ENCODE peak calls at places on chromosomes 6 and 20, in four cellular contexts. One of them, this sample, is unnamed.

GRCh38 chr6:108940741-108941140 is 92.5 kb downstream of the ARMC2 start:
- DNase-seq in left ventricle myocardium inferior: no peak
- DNase-seq in mucosa of descending colon: no peak
- DNase-seq in epithelial cell of proximal tubule: no peak
- DNase-seq in this sample: no peak

GRCh38 chr6:126947070-126947469 is 171.4 kb upstream of the RSPO3 start:
- DNase-seq in left ventricle myocardium inferior: no peak
- DNase-seq in mucosa of descending colon: no peak
- DNase-seq in epithelial cell of proximal tubule: peak
- DNase-seq in this sample: no peak

GRCh38 chr6:158556113-158556512 is 3.8 kb upstream of the TMEM181 start:
- DNase-seq in left ventricle myocardium inferior: no peak
- DNase-seq in mucosa of descending colon: no peak
- DNase-seq in epithelial cell of proximal tubule: no peak
- DNase-seq in this sample: no peak

GRCh38 chr6:36038120-36038876 is 10.7 kb downstream of the MAPK14 start:
- DNase-seq in left ventricle myocardium inferior: no peak
- DNase-seq in mucosa of descending colon: no peak
- DNase-seq in epithelial cell of proximal tubule: no peak
- DNase-seq in this sample: no peak

GRCh38 chr6:10404799-10405524 is 9.9 kb downstream of the TFAP2A start:
- DNase-seq in left ventricle myocardium inferior: no peak
- DNase-seq in mucosa of descending colon: no peak
- DNase-seq in epithelial cell of proximal tubule: no peak
- DNase-seq in this sample: no peak

GRCh38 chr6:39892490-39893129 is 41.7 kb downstream of the MOCS1 start:
- DNase-seq in left ventricle myocardium inferior: peak
- DNase-seq in mucosa of descending colon: peak
- DNase-seq in epithelial cell of proximal tubule: no peak
- DNase-seq in this sample: peak

GRCh38 chr6:26249709-26249958 is 115.4 kb upstream of the BTN3A2 start:
- DNase-seq in left ventricle myocardium inferior: no peak
- DNase-seq in mucosa of descending colon: no peak
- DNase-seq in epithelial cell of proximal tubule: no peak
- DNase-seq in this sample: no peak

GRCh38 chr6:6927437-6928361 is 180.1 kb upstream of the RREB1 start:
- DNase-seq in left ventricle myocardium inferior: peak
- DNase-seq in mucosa of descending colon: peak
- DNase-seq in epithelial cell of proximal tubule: no peak
- DNase-seq in this sample: no peak

GRCh38 chr6:19554356-19555225 is 282.6 kb upstream of the ID4 start:
- DNase-seq in left ventricle myocardium inferior: no peak
- DNase-seq in mucosa of descending colon: peak
- DNase-seq in epithelial cell of proximal tubule: no peak
- DNase-seq in this sample: no peak

GRCh38 chr6:17212541-17213371 is 68.4 kb upstream of the RBM24 start:
- DNase-seq in left ventricle myocardium inferior: peak
- DNase-seq in mucosa of descending colon: peak
- DNase-seq in epithelial cell of proximal tubule: no peak
- DNase-seq in this sample: no peak

GRCh38 chr6:131063028-131063763 is at the start of gene EPB41L2:
- DNase-seq in left ventricle myocardium inferior: peak
- DNase-seq in mucosa of descending colon: peak
- DNase-seq in epithelial cell of proximal tubule: peak
- DNase-seq in this sample: peak

DNA sequence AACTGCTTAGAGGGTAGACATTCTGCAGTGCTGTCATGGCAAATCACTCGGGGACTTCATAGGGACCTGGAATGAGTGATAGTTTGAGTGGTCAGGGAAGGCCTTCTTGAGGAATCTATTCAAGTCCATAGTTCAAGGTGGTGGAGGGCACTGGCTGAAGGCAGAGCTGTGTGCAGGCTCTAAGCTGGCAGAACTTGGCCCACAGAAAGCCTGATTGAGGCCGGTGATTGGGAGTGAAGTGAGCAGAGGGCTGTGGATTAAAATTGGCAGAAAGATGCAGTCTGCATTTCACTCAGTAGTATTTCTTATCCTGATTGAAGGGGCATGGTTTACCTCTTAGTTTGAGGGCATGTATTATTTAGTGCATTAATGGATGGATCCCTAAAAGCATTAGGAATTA is 44.9 kb downstream of the UTRN start:
- DNase-seq in left ventricle myocardium inferior: no peak
- DNase-seq in mucosa of descending colon: no peak
- DNase-seq in epithelial cell of proximal tubule: no peak
- DNase-seq in this sample: no peak
- TF ChIP-seq CTCF in left ventricle myocardium inferior: no peak
- TF ChIP-seq CTCF in mucosa of descending colon: no peak
- TF ChIP-seq CTCF in epithelial cell of proximal tubule: no peak
- TF ChIP-seq CTCF in this sample: no peak

GRCh38 chr6:107116328-107116892 is 1.1 kb upstream of the BEND3 start:
- DNase-seq in left ventricle myocardium inferior: no peak
- DNase-seq in mucosa of descending colon: peak
- DNase-seq in epithelial cell of proximal tubule: no peak
- DNase-seq in this sample: peak
- TF ChIP-seq CTCF in left ventricle myocardium inferior: no peak
- TF ChIP-seq CTCF in mucosa of descending colon: no peak
- TF ChIP-seq CTCF in epithelial cell of proximal tubule: no peak
- TF ChIP-seq CTCF in this sample: no peak

GRCh38 chr6:84428300-84428907 is 201.0 kb upstream of the CEP162 start:
- DNase-seq in left ventricle myocardium inferior: peak
- DNase-seq in mucosa of descending colon: peak
- DNase-seq in epithelial cell of proximal tubule: no peak
- DNase-seq in this sample: peak
- TF ChIP-seq CTCF in left ventricle myocardium inferior: peak
- TF ChIP-seq CTCF in mucosa of descending colon: no peak
- TF ChIP-seq CTCF in epithelial cell of proximal tubule: peak
- TF ChIP-seq CTCF in this sample: peak

DNA sequence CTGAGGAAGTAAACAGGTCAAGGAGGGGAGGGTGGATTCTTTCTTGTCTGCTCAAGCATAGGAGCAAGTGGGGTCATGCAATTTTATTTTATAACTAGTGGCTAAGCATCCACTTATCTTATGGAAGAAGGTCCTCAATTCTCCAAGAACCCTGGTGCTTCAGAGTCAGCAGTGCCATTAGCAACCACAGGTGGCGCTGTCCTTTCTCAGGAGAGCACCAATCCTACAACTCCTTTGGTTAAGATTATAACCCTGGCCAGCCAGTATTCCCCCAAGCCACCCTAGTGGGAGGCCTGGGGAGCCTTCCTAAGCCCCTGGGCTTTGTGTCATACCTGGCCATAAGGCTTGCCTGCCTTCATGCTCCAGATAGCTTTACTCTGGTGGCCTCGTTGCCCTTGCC is 60.7 kb downstream of the PCSK2 start:
- DNase-seq in left ventricle myocardium inferior: no peak
- DNase-seq in mucosa of descending colon: no peak
- DNase-seq in epithelial cell of proximal tubule: no peak
- DNase-seq in this sample: no peak
- TF ChIP-seq CTCF in left ventricle myocardium inferior: no peak
- TF ChIP-seq CTCF in mucosa of descending colon: no peak
- TF ChIP-seq CTCF in epithelial cell of proximal tubule: peak
- TF ChIP-seq CTCF in this sample: no peak

GRCh38 chr6:110341671-110342304 is 16.4 kb downstream of the METTL24 start:
- DNase-seq in left ventricle myocardium inferior: no peak
- DNase-seq in mucosa of descending colon: peak
- DNase-seq in epithelial cell of proximal tubule: no peak
- DNase-seq in this sample: no peak
- TF ChIP-seq CTCF in left ventricle myocardium inferior: peak
- TF ChIP-seq CTCF in mucosa of descending colon: no peak
- TF ChIP-seq CTCF in epithelial cell of proximal tubule: peak
- TF ChIP-seq CTCF in this sample: peak

DNA sequence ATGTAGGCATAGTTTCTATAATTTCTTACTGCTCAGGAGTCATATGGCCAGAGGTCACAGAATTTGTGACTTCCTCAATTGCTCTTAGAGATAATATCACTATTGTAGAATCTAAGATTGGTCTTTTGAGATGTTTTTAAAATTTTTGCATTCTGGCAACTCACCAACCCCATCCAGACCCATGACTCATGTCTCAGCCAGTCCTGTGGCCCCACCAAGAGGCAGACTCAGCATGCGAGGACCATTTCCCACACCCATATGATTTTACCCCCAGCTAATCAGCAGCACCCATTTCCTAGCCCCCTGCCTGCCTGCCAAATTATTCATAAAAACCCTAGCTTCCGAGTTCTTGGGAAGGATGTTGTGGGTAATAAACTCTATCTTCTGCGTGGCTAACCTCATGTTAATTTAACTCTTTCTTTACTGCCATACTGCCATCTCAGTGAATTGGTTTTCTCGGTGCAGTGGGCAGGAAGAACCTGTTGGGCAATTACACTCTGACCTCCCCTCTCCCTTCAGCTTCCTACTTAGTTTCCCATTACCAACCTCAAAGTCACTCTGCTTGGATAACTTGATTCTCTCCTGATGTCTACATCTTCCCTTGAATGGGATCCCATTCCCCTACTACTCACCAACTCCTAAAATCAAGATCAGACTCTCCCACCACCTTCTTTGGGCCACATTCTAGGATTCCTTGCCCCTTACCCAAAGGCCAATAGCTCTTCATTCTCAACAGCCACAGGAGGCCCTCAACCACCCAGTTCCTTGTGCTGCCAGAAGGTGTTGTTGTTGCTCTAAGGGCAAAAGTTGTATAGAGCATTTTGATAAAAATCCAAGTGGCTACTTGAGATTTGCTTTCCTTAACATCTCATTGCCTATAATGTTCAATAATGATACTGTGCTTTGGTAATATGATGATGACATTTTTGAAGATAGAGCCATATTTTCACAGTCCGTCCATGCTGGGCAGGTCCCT is 16.2 kb upstream of the IYD start:
- DNase-seq in left ventricle myocardium inferior: no peak
- DNase-seq in mucosa of descending colon: no peak
- DNase-seq in epithelial cell of proximal tubule: no peak
- DNase-seq in this sample: no peak
- TF ChIP-seq CTCF in left ventricle myocardium inferior: no peak
- TF ChIP-seq CTCF in mucosa of descending colon: no peak
- TF ChIP-seq CTCF in epithelial cell of proximal tubule: peak
- TF ChIP-seq CTCF in this sample: no peak

GRCh38 chr20:25220021-25220730 is 24.7 kb downstream of the ENTPD6 start:
- DNase-seq in left ventricle myocardium inferior: no peak
- DNase-seq in mucosa of descending colon: no peak
- DNase-seq in epithelial cell of proximal tubule: no peak
- DNase-seq in this sample: no peak
- TF ChIP-seq CTCF in left ventricle myocardium inferior: peak
- TF ChIP-seq CTCF in mucosa of descending colon: no peak
- TF ChIP-seq CTCF in epithelial cell of proximal tubule: no peak
- TF ChIP-seq CTCF in this sample: no peak

DNA sequence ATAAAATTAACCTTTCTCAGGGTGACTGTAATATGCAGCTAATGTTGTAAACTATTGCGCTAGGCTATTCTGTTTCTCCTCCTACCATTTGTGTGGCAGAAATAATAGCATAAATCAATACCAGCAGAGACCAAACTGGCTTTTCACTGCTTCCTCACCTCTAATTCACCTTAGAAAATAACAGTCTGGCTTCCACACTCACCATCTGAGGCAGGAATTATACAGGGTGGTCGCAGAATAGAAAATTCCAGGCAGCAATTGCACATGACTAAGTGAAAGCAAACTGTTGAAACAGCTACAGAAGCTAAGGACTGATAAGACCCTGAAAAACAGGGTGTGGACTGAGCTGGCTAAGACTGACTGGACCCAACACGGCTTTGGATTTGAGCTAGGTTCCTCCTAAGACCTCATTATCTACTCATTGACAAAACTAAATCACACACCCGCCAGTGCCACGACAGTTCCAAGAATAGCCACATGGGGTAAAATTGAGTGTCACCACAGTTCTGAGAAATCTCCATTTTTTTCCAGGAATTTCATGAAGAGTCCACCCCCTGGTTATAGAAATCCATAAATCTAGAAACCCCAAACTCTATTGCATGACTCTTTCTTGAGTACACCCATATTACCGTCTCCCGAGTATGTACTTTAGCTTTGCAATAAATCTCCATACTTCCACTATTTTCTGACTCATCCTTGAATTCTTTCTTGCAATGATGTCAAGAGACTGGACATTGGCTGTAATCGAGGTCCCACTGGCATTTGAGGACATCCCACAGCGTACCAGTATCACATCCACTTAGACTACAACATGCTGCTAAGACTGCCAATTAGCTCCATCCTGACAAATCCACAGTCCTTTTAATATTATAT is 60.9 kb upstream of the KCNQ5 start:
- DNase-seq in left ventricle myocardium inferior: no peak
- DNase-seq in mucosa of descending colon: no peak
- DNase-seq in epithelial cell of proximal tubule: no peak
- DNase-seq in this sample: no peak
- TF ChIP-seq CTCF in left ventricle myocardium inferior: no peak
- TF ChIP-seq CTCF in mucosa of descending colon: no peak
- TF ChIP-seq CTCF in epithelial cell of proximal tubule: no peak
- TF ChIP-seq CTCF in this sample: no peak